ENCODE peak calls at places on chromosomes 6 and 20, in ten cellular contexts. U is stimulated activated CD4-positive, alpha-beta T cell treated with anti-CD3 and anti-CD28 coated beads, Interleukin-1b, Interleukin-23, amount 100 ng/mL, for 1 hour; N is T follicular helper cell; T is psoas muscle; Y is stimulated activated naive CD8-positive, alpha-beta T cell treated with anti-CD3 and anti-CD28 coated beads, Interleukin-15, amount 100 ng/mL, for 72 hours; I is Daoy; R is iPS-NIHi11; M is hepatocyte; C is SIG-M5; K is left kidney. B is an unnamed sample.

GRCh38 chr20:63947638-63948456 is 8.4 kb downstream of the UCKL1 start:
- DNase-seq in U (no peak), N (no peak), T (no peak), Y (peak; percentile 54), I (no peak), R (no peak), M (no peak), C (no peak), K (no peak), B (peak; percentile 53)

GRCh38 chr6:154507209-154507898 is 3.1 kb downstream of the CNKSR3 start:
- DNase-seq in U (no peak), N (no peak), T (no peak), Y (no peak), I (no peak), R (no peak), M (peak; percentile 24), C (no peak), K (no peak), B (no peak)

GRCh38 chr6:116047173-116047933 is 13.3 kb downstream of the FRK start:
- DNase-seq in U (no peak), N (no peak), T (no peak), Y (no peak), I (no peak), R (no peak), M (peak; percentile 43), C (no peak), K (no peak), B (no peak)

GRCh38 chr6:166274739-166275370 is 33.3 kb downstream of the PRR18 start:
- DNase-seq in U (no peak), N (no peak), T (no peak), Y (no peak), I (no peak), R (no peak), M (no peak), C (no peak), K (no peak), B (no peak)

GRCh38 chr20:64129146-64129782 is 21.9 kb upstream of the NPBWR2 start:
- DNase-seq in U (no peak), N (no peak), T (no peak), Y (no peak), I (no peak), R (no peak), M (no peak), C (no peak), K (no peak), B (no peak)

GRCh38 chr20:31671324-31671723 is 33.6 kb downstream of the COX4I2 start:
- DNase-seq in U (no peak), N (no peak), T (no peak), Y (no peak), I (no peak), R (no peak), M (no peak), C (no peak), K (no peak), B (no peak)

GRCh38 chr6:79635179-79635578 is 4.0 kb downstream of the SH3BGRL2 start:
- DNase-seq in U (no peak), N (no peak), T (no peak), Y (no peak), I (peak; percentile 15), R (no peak), M (no peak), C (no peak), K (no peak), B (no peak)

GRCh38 chr20:35300469-35301262 is 8.4 kb upstream of the FAM83C start:
- DNase-seq in U (no peak), N (no peak), T (no peak), Y (no peak), I (no peak), R (no peak), M (no peak), C (no peak), K (no peak), B (no peak)

GRCh38 chr6:5190467-5190866 is 70.3 kb downstream of the LYRM4 start:
- DNase-seq in U (no peak), N (no peak), T (no peak), Y (no peak), I (peak; percentile 79), R (no peak), M (peak; percentile 66), C (no peak), K (peak; percentile 20), B (no peak)

GRCh38 chr20:62523473-62524203 is 47.8 kb upstream of the GATA5 start:
- DNase-seq in U (peak; percentile 39), N (peak; percentile 9), T (no peak), Y (peak; percentile 81), I (peak; percentile 63), R (peak; percentile 77), M (peak; percentile 70), C (no peak), K (peak; percentile 40), B (no peak)

GRCh38 chr6:20681243-20681684 is 147.0 kb downstream of the CDKAL1 start:
- DNase-seq in U (no peak), N (no peak), T (no peak), Y (no peak), I (no peak), R (no peak), M (no peak), C (no peak), K (no peak), B (no peak)

B was measured in NCI-H2171 treated with DMSO at 0.1 percent for 48 hours.